ENCODE peak calls at places on chromosome 9, in four cellular contexts. R, A, E and T are unnamed samples.

GRCh38 chr9:126516936-126517750 is 96.6 kb upstream of the LMX1B start:
- DNase-seq in R (peak), A (peak), E (peak), T (peak)

GRCh38 chr9:122922713-122923112 is 8.6 kb downstream of the ZBTB26 start:
- DNase-seq in A (no peak), R (no peak), E (no peak), T (no peak)

GRCh38 chr9:60546406-60546805 is 367.8 kb upstream of the SPATA31A5 start:
- DNase-seq in R (no peak), A (no peak), E (no peak), T (no peak)

GRCh38 chr9:111348821-111349271 is 18.8 kb upstream of the OR2K2 start:
- DNase-seq in E (peak), A (no peak), R (no peak), T (no peak)

GRCh38 chr9:78167356-78167755 is 68.5 kb upstream of the CEP78 start:
- DNase-seq in A (no peak), E (no peak), R (no peak), T (no peak)

GRCh38 chr9:137605146-137606004 is at the start of gene ARRDC1:
- DNase-seq in R (peak), A (no peak), E (peak), T (peak)

GRCh38 chr9:115127191-115127817 is 9.3 kb upstream of the TNC start:
- DNase-seq in E (peak), R (no peak), A (peak), T (no peak)

GRCh38 chr9:112437406-112437805 is 49.2 kb upstream of the KIAA1958 start:
- DNase-seq in A (no peak), E (no peak), R (no peak), T (no peak)

GRCh38 chr9:138053996-138054752 is 176.6 kb downstream of the CACNA1B start:
- DNase-seq in A (no peak), R (peak), E (no peak), T (peak)

GRCh38 chr9:128081052-128081451 is 13.0 kb downstream of the SLC25A25 start:
- DNase-seq in A (peak), E (peak), R (no peak), T (no peak)

GRCh38 chr9:115691686-115692085 is 461.9 kb upstream of the PAPPA start:
- DNase-seq in A (peak), E (no peak), R (no peak), T (no peak)

GRCh38 chr9:27441741-27442070 is 82.4 kb upstream of the IFNK start:
- DNase-seq in E (no peak), A (no peak), R (no peak), T (no peak)

GRCh38 chr9:4225291-4226119 is 74.4 kb downstream of the GLIS3 start:
- DNase-seq in A (peak), E (peak), R (no peak), T (no peak)

GRCh38 chr9:129954868-129955550 is 88.0 kb downstream of the FNBP1 start:
- DNase-seq in A (no peak), E (no peak), R (no peak), T (no peak)

GRCh38 chr9:72052122-72052521 is 8.3 kb downstream of the C9orf57 start:
- DNase-seq in A (no peak), E (no peak), R (no peak), T (no peak)

GRCh38 chr9:130310456-130310855 is 44.9 kb downstream of the HMCN2 start:
- DNase-seq in A (no peak), R (no peak), E (no peak), T (no peak)

GRCh38 chr9:127961166-127961490 is 19.7 kb downstream of the EEIG1 start:
- DNase-seq in R (no peak), A (no peak), E (no peak), T (no peak)

GRCh38 chr9:76365028-76365427 is 29.2 kb downstream of the RFK start:
- DNase-seq in R (no peak), A (no peak), E (peak), T (no peak)

GRCh38 chr9:33229359-33230120 is 10.4 kb upstream of the SPINK4 start:
- DNase-seq in R (no peak), E (no peak), A (no peak), T (no peak)

GRCh38 chr9:138023394-138024124 is 146.0 kb downstream of the CACNA1B start:
- DNase-seq in E (no peak), R (no peak), A (no peak), T (no peak)

GRCh38 chr9:4382722-4383317 is 83.0 kb upstream of the GLIS3 start:
- DNase-seq in A (no peak), E (peak), R (no peak), T (no peak)

GRCh38 chr9:3271581-3271980 is 254.2 kb downstream of the RFX3 start:
- DNase-seq in R (no peak), A (no peak), E (no peak), T (no peak)

GRCh38 chr9:38066907-38067610 is 2.0 kb downstream of the SHB start:
- DNase-seq in E (no peak), R (peak), A (no peak), T (no peak)

GRCh38 chr9:128254855-128255759 is 20.7 kb downstream of the GOLGA2 start:
- DNase-seq in R (peak), E (peak), A (no peak), T (peak)

GRCh38 chr9:94135222-94135621 is 51.0 kb downstream of the PTPDC1 start:
- DNase-seq in E (peak), A (peak), R (no peak), T (no peak)

DNA sequence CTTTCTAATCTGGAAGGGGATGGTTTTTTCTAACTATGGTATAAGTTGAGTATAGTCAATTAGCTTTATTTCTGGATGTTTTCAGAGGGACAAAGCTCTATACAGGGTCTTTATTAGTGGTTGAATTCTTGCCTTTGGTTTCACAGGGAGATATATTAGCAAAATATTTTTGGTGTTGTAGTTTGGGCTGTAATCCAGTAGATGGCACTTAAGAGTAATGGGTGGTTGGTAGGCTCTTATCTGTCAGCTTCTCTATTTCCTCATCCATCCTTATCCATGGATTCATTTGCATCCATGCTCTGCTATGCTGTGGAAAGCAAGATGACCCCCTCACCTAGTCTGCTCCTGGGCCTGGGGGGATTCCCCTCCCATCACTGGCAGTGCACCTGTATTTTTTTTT is 363.6 kb upstream of the CYLC2 start:
- DNase-seq in A (no peak), R (no peak), E (peak), T (no peak)
- TF ChIP-seq CTCF in A (no peak), R (no peak), E (peak), T (no peak)

GRCh38 chr9:113934826-113935676 is 58.9 kb downstream of the ZNF618 start:
- DNase-seq in A (no peak), E (no peak), R (no peak), T (no peak)
- TF ChIP-seq CTCF in A (no peak), E (no peak), R (no peak), T (no peak)

DNA sequence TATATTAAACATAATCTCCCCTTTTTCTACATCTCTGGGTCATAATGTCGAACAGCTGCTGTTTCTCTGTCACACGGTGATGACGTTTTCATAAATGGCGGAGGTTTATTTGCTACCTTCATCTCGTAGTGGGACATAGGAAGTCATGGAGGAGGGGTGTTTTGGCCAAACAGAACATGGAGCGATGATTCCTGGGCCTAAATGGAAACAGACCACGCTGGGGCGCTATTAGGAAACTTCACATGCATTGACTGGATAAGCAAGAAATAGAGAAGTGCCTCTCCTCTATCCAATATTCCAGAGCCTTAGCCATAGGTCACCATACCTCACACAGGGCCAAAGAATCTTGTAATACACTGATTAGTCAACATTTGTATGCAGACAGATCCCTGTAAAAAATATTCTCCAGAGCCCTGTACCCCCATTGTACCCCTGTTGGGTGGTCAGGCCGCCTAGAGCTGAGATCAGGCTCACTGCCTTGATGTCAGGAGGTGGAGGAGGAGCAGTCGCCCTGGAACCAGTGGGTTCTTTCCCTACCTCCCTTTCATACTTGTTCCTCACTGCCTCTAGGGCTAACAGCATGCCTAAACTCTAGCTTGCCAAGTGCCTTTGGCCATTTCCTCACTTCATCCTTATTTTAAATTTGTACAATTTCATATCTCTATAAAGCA is 77.8 kb upstream of the SPIN1 start:
- DNase-seq in A (no peak), R (no peak), E (no peak), T (no peak)
- TF ChIP-seq CTCF in A (no peak), R (no peak), E (no peak), T (no peak)

GRCh38 chr9:73135394-73135793 is 16.3 kb upstream of the ANXA1 start:
- DNase-seq in R (no peak), A (no peak), E (no peak), T (no peak)

GRCh38 chr9:73131376-73131775 is 20.3 kb upstream of the ANXA1 start:
- DNase-seq in E (no peak), A (no peak), R (no peak), T (no peak)

GRCh38 chr9:73133921-73134407 is 17.7 kb upstream of the ANXA1 start:
- DNase-seq in E (no peak), R (no peak), A (no peak), T (no peak)

GRCh38 chr9:73132034-73132776 is 19.5 kb upstream of the ANXA1 start:
- DNase-seq in E (peak), A (peak), R (peak), T (peak)

DNA sequence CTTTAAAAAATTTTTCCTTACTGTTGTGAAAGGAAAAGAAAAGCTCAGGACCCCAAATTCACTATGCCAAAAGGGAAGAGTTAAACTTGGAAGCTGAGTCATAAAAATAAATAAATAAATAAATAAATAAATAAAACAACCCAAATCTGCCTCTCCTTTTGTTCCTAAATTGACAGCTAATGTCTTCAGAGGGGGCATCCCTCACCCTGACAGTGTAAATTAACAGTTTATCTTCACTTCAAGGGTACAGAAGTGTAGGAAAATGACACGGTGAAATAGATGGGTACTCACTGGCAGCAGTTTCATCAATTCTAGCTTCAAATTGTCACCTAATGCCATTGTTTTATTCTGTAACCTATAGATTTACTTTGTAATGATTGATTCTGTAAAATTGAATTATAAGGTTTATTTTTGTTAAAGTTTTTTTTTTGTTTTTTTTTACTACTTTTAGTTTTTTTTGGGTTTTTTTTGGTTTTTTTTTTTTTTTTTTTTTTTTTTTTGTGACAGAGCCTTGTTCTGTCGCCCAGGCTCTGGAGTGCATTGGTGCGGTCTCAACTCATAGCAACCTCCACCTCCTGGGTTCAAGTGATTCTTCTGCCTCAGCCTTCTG is 18.5 kb upstream of the ANXA1 start:
- DNase-seq in E (no peak), A (no peak), R (no peak), T (no peak)
- TF ChIP-seq CTCF in E (no peak), A (no peak), R (no peak), T (no peak)

GRCh38 chr9:86275962-86276361 is 6.4 kb downstream of the ISCA1 start:
- DNase-seq in R (no peak), E (no peak), A (no peak), T (no peak)
- TF ChIP-seq CTCF in R (no peak), E (peak), A (peak), T (no peak)

GRCh38 chr9:92176068-92176799 is 61.0 kb upstream of the SPTLC1 start:
- DNase-seq in R (no peak), A (no peak), E (no peak), T (no peak)
- TF ChIP-seq CTCF in R (no peak), A (peak), E (peak), T (no peak)

DNA sequence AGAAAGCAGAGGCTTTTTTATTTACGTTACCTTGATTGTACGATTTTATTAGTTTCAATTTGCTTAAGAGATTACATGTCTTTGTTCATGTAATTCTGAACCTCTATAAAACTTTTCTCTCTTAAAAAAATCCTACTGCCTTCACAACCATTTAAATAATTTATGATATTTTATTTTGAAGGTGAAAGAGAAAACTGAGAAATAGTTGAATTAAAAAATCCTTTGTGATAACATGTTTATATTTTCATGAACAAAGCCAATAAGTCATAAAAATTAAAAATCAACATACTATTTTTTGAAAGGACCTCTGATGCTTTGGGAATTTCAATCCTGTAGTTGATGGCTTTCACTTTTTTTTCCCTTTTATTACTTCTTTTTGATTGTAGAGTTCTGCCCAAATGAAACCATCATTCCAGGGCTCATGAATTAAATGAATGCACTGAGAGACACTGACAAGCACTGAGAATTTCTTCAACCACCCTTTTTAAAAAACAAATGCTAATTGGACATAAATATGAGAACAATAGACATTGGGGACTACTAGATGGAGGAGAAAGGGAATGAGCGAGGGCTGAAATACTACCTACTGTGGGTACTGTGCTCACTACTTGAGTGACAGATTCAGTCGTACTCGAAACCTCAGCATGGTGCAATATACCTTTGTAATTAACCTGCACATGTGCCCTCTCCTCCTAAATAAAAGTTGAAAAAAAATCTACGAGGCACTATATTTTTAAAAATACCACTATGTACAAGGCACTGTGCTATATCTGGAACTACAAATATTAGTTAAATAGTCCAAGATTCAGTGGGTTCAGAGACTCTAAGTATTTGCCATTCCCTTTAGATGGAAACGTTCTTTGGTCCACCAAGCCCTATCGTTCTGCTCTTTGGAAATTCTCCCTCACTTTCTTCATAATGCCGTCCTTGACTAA is 5.9 kb downstream of the CDKN2A start:
- DNase-seq in E (no peak), A (no peak), R (no peak), T (no peak)
- TF ChIP-seq CTCF in E (no peak), A (no peak), R (no peak), T (no peak)